ENCODE peak calls at places on chromosomes 7 and 10, in five cellular contexts. B is CD8-positive, alpha-beta T cell; Q is endothelial cell of umbilical vein; C is upper lobe of right lung; U is AG04449. Z is an unnamed sample.

GRCh38 chr10:26311383-26311940 is 94.9 kb downstream of the GAD2 start:
- DNase-seq in B (no peak), Q (no peak), C (no peak), U (no peak), Z (no peak)

GRCh38 chr7:108452707-108453106 is 3.5 kb downstream of the NRCAM start:
- DNase-seq in B (no peak), Q (peak; percentile 69), C (no peak), U (no peak), Z (no peak)

GRCh38 chr10:122648599-122649428 is 50.8 kb downstream of the C10orf120 start:
- DNase-seq in B (no peak), Q (peak; percentile 50), C (peak; percentile 73), U (no peak), Z (peak; percentile 57)

GRCh38 chr7:100626530-100627237 is 14.3 kb downstream of the MOSPD3 start:
- DNase-seq in B (peak; percentile 93), Q (peak; percentile 83), C (peak; percentile 89), U (no peak), Z (peak; percentile 86)

GRCh38 chr10:68598978-68599753 is 39.0 kb downstream of the TET1 start:
- DNase-seq in B (no peak), Q (no peak), C (no peak), U (peak; percentile 65), Z (no peak)

GRCh38 chr7:108413782-108414492 is 42.3 kb downstream of the NRCAM start:
- DNase-seq in B (no peak), Q (peak; percentile 41), C (no peak), U (no peak), Z (no peak)

GRCh38 chr7:27124096-27124978 is 6.2 kb downstream of the HOXA4 start:
- DNase-seq in B (peak; percentile 7), Q (peak; percentile 58), C (no peak), U (no peak), Z (peak; percentile 59)

GRCh38 chr7:45921699-45922519 is 837 bp upstream of the IGFBP3 start:
- DNase-seq in B (no peak), Q (peak; percentile 78), C (no peak), U (no peak), Z (no peak)

GRCh38 chr7:129494041-129494440 is 8.3 kb upstream of the SMKR1 start:
- DNase-seq in B (no peak), Q (no peak), C (no peak), U (peak; percentile 71), Z (no peak)

GRCh38 chr7:131072505-131073091 is 255.1 kb upstream of the MKLN1 start:
- DNase-seq in B (no peak), Q (peak; percentile 61), C (no peak), U (no peak), Z (no peak)

GRCh38 chr10:112166800-112167199 is 16.8 kb downstream of the GPAM start:
- DNase-seq in B (no peak), Q (no peak), C (no peak), U (no peak), Z (no peak)

GRCh38 chr7:42493436-42494198 is 256.6 kb upstream of the GLI3 start:
- DNase-seq in B (no peak), Q (peak; percentile 46), C (peak; percentile 83), U (peak; percentile 41), Z (peak; percentile 84)

GRCh38 chr10:122044713-122045112 is 55.8 kb downstream of the TACC2 start:
- DNase-seq in B (no peak), Q (no peak), C (no peak), U (no peak), Z (no peak)

GRCh38 chr10:122740640-122741039 is 41.0 kb upstream of the C10orf120 start:
- DNase-seq in B (no peak), Q (no peak), C (no peak), U (no peak), Z (no peak)

GRCh38 chr7:732094-732541 is 5.0 kb upstream of the PRKAR1B start:
- DNase-seq in B (peak; percentile 58), Q (peak; percentile 36), C (peak; percentile 76), U (no peak), Z (no peak)

GRCh38 chr10:99667108-99667751 is 7.9 kb downstream of the ENTPD7 start:
- DNase-seq in B (no peak), Q (peak; percentile 60), C (no peak), U (no peak), Z (no peak)

GRCh38 chr7:139629392-139630082 is 106.1 kb downstream of the CLEC2L start:
- DNase-seq in B (peak; percentile 17), Q (no peak), C (no peak), U (no peak), Z (no peak)

GRCh38 chr7:105010538-105011523 is 3.2 kb upstream of the KMT2E start:
- DNase-seq in B (no peak), Q (peak; percentile 58), C (no peak), U (no peak), Z (no peak)

GRCh38 chr10:125584954-125585353 is 98.0 kb downstream of the TEX36 start:
- DNase-seq in B (no peak), Q (peak; percentile 34), C (no peak), U (no peak), Z (no peak)

GRCh38 chr7:953547-954327 is 743 bp downstream of the ADAP1 start:
- DNase-seq in B (no peak), Q (no peak), C (peak; percentile 87), U (no peak), Z (no peak)

GRCh38 chr10:116866987-116867595 is 17.8 kb downstream of the ENO4 start:
- DNase-seq in B (no peak), Q (no peak), C (no peak), U (no peak), Z (no peak)

GRCh38 chr10:20622522-20623270 is 274.4 kb downstream of the NEBL start:
- DNase-seq in B (no peak), Q (no peak), C (no peak), U (no peak), Z (no peak)

GRCh38 chr10:14926722-14927416 is 27.0 kb downstream of the DCLRE1C start:
- DNase-seq in B (no peak), Q (no peak), C (no peak), U (no peak), Z (no peak)

GRCh38 chr10:119250641-119251314 is 43.4 kb downstream of the GRK5 start:
- DNase-seq in B (no peak), Q (peak; percentile 90), C (no peak), U (peak; percentile 63), Z (no peak)

GRCh38 chr7:106110885-106111670 is 1.0 kb downstream of the SYPL1 start:
- DNase-seq in B (no peak), Q (peak; percentile 74), C (no peak), U (no peak), Z (no peak)

GRCh38 chr10:46992794-46993552 is 81.7 kb downstream of the PTPN20 start:
- DNase-seq in B (no peak), Q (peak; percentile 17), C (peak; percentile 56), U (no peak), Z (no peak)

GRCh38 chr10:10477859-10478258 is 539.8 kb upstream of the CELF2 start:
- DNase-seq in B (no peak), Q (peak; percentile 3), C (no peak), U (no peak), Z (no peak)

GRCh38 chr10:123792579-123792978 is 99.0 kb downstream of the CPXM2 start:
- DNase-seq in B (peak; percentile 19), Q (no peak), C (no peak), U (no peak), Z (no peak)

GRCh38 chr10:5014936-5015335 is 11.3 kb upstream of the AKR1C2 start:
- DNase-seq in B (no peak), Q (no peak), C (no peak), U (no peak), Z (no peak)

DNA sequence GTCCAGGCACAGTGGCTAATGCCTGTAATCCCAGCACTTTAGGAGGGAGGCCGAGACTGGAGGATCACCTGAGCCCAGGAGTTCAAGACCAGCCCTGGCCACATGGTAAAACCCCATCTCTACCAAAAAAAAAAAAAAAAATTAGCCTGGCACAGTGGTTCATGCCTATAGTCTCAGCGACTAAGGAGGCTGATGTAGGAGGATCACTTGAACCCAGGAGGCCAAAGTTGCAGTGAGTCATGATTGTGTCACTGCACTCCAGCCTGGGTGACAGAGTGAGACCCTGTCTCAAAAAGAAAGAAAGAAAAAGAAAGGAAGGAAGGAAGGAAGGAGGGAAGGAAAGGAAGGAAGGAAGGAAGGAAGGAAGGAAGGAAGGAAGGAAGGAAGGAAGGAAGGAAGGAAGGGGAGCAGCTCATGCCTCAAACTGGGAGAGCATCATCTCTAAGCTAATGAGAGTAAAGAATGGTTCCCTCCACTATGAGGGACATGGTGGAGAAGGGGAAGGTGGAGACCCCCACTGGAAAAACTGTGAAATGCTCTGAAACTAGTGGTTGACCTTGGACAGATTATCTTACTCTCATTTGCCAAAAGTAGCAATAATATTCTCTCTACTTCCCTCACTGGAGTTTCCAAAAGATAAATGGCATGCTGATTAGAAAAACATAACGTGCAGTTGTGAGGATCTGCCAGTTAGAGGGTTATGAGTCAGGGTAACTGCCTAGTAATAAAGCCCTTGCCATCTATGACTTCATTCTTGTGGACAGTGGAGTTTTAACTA is 16.8 kb downstream of the GIMAP5 start:
- DNase-seq in B (no peak), Q (peak; percentile 95), C (no peak), U (no peak), Z (no peak)
- TF ChIP-seq CTCF in B (no peak), Q (peak; percentile 21), C (peak; percentile 30), U (no peak), Z (no peak)

DNA sequence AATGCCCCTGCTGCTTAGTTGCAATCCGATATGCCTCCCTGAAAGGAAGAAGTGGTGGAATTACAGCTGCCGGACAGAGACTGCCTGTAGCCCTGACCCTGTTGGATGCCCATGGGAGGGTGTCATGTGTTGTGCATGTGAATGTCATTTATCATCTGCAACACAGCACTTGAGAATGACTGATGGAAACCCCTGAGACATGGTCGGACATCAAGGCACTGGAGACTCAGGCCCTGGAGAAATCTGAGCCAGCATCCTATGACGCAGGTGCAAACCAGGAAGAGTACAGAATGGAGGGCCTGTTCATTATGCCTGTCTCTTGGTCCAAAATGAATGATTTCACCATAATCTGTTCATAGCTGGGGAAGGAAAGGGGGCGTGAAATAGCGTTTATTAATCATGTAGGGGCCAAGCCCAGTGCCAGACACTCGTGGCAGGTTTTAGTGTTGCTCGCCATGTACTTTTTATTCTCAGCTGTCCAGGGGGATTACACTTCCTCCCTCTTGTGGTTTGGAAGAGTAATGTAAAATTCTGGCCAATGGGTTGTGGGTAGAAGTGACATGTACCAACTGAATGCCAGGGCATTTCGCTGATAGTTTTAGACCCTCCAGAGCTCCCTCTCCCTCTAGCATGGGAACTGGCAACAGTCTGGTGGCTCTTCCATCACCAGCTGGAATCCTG is 23.0 kb upstream of the LEP start:
- DNase-seq in B (no peak), Q (no peak), C (no peak), U (no peak), Z (no peak)
- H3K4me3 ChIP-seq in B (no peak overlapping the region), Q (no peak overlapping the region), C (no peak overlapping the region), U (no peak overlapping the region), Z (no peak overlapping the region)

GRCh38 chr7:49486974-49487919 is 286.2 kb upstream of the VWC2 start:
- DNase-seq in B (no peak), Q (no peak), C (no peak), U (no peak), Z (no peak)

GRCh38 chr7:49488573-49488972 is 284.9 kb upstream of the VWC2 start:
- DNase-seq in B (no peak), Q (no peak), C (no peak), U (no peak), Z (no peak)

GRCh38 chr7:49479421-49479820 is 294.0 kb upstream of the VWC2 start:
- DNase-seq in B (no peak), Q (no peak), C (no peak), U (no peak), Z (no peak)

GRCh38 chr7:49479936-49480544 is 293.4 kb upstream of the VWC2 start:
- DNase-seq in B (no peak), Q (no peak), C (no peak), U (no peak), Z (no peak)

GRCh38 chr7:49483142-49483541 is 290.3 kb upstream of the VWC2 start:
- DNase-seq in B (no peak), Q (no peak), C (no peak), U (no peak), Z (no peak)
- TF ChIP-seq CTCF in B (no peak), Q (no peak), C (peak; percentile 26), U (no peak), Z (no peak)

GRCh38 chr7:32594965-32595364 is 99.7 kb downstream of the AVL9 start:
- DNase-seq in B (no peak), Q (no peak), C (no peak), U (no peak), Z (no peak)
- H3K4me3 ChIP-seq in B (no peak overlapping the region), Q (no peak overlapping the region), C (no peak overlapping the region), U (no peak overlapping the region), Z (no peak overlapping the region)

Z was measured in coronary artery.